ENCODE peak calls at places on chromosomes 16 and 17, in five cellular contexts. Y, U, S, M and W are unnamed samples.

GRCh38 chr17:65495255-65496060 is 66.0 kb downstream of the AXIN2 start:
- DNase-seq in Y (no peak), U (no peak), S (peak; percentile 13), M (no peak), W (no peak)

GRCh38 chr17:2215616-2216364 is 87.8 kb downstream of the SMG6 start:
- DNase-seq in Y (no peak), U (peak; percentile 94), S (peak; percentile 96), M (peak; percentile 99), W (peak; percentile 99)

GRCh38 chr16:67226804-67227566 is at the start of gene TMEM208:
- DNase-seq in Y (peak; percentile 100), U (peak; percentile 98), S (peak; percentile 98), M (peak; percentile 98), W (peak; percentile 98)

GRCh38 chr16:2492292-2492691 is 17.4 kb downstream of the TBC1D24 start:
- DNase-seq in Y (no peak), U (no peak), S (no peak), M (no peak), W (no peak)

GRCh38 chr17:3738562-3739295 is 15.0 kb downstream of the HASPIN start:
- DNase-seq in Y (no peak), U (peak; percentile 10), S (peak; percentile 5), M (no peak), W (no peak)

GRCh38 chr17:62703776-62704380 is 76.4 kb downstream of the MRC2 start:
- DNase-seq in Y (peak; percentile 74), U (peak; percentile 53), S (peak; percentile 60), M (peak; percentile 48), W (peak; percentile 44)

GRCh38 chr16:1998852-1999801 is 9.4 kb downstream of the SYNGR3 start:
- DNase-seq in Y (no peak), U (no peak), S (no peak), M (no peak), W (no peak)

GRCh38 chr17:39196820-39197331 is 593 bp downstream of the CACNB1 start:
- DNase-seq in Y (no peak), U (no peak), S (no peak), M (peak; percentile 28), W (no peak)

GRCh38 chr17:38922538-38923291 is 2.7 kb upstream of the LASP1NB start:
- DNase-seq in Y (no peak), U (peak; percentile 69), S (peak; percentile 74), M (peak; percentile 70), W (peak; percentile 88)

GRCh38 chr16:85616608-85617311 is 3.6 kb downstream of the GSE1 start:
- DNase-seq in Y (peak; percentile 88), U (no peak), S (peak; percentile 22), M (no peak), W (no peak)

GRCh38 chr17:35002876-35003551 is 22.7 kb downstream of the LIG3 start:
- DNase-seq in Y (no peak), U (peak; percentile 76), S (peak; percentile 51), M (no peak), W (peak; percentile 84)

GRCh38 chr17:75245011-75245410 is 16.4 kb downstream of the GGA3 start:
- DNase-seq in Y (no peak), U (no peak), S (no peak), M (no peak), W (no peak)

GRCh38 chr17:75252039-75252816 is 9.2 kb downstream of the GGA3 start:
- DNase-seq in Y (no peak), U (no peak), S (no peak), M (no peak), W (no peak)

GRCh38 chr17:75249564-75249963 is 11.8 kb downstream of the GGA3 start:
- DNase-seq in Y (no peak), U (no peak), S (no peak), M (no peak), W (no peak)

GRCh38 chr17:75246404-75246803 is 15.0 kb downstream of the GGA3 start:
- DNase-seq in Y (no peak), U (no peak), S (no peak), M (no peak), W (no peak)

DNA sequence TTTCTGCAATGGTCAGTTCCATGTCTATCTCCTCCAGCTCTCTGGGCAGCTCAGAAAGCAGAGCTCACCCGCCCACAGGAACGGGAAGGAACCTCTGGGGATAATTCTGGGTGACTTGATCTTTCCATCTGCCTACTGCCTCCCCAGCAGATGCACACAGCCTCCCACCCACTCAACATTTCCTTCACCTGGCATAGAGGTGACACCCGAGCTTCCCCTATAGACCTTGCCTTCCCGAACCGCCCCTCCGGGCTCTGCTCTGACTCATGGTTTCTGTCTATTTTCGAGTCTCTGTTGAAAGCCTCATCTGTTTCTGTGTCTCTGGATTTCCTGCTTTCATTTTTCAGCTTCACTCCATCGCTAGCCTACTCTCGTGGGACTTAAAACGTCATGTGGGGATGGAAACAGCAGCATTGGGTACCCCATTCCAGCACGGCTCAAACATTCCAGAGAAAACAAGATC is 11.4 kb downstream of the GGA3 start:
- DNase-seq in Y (no peak), U (peak; percentile 18), S (peak; percentile 18), M (peak; percentile 74), W (peak; percentile 85)
- H3K4me3 ChIP-seq in Y (no peak overlapping the region), U (no peak overlapping the region), S (no peak overlapping the region), M (peak overlapping the region; percentile 50), W (peak overlapping the region; percentile 58)

GRCh38 chr16:31074814-31075183 is 577 bp downstream of the ZNF646 start:
- DNase-seq in Y (no peak), U (peak; percentile 12), S (no peak), M (no peak), W (no peak)

GRCh38 chr16:31072540-31073072 is 1.4 kb downstream of the ZNF668 start:
- DNase-seq in Y (peak; percentile 63), U (peak; percentile 69), S (peak; percentile 46), M (peak; percentile 41), W (peak; percentile 42)

GRCh38 chr16:31073823-31074072 is 292 bp downstream of the ZNF668 start:
- DNase-seq in Y (no peak), U (no peak), S (no peak), M (no peak), W (no peak)

GRCh38 chr16:31073073-31073822 is 792 bp downstream of the ZNF668 start:
- DNase-seq in Y (peak; percentile 94), U (peak; percentile 88), S (peak; percentile 94), M (peak; percentile 90), W (peak; percentile 88)

GRCh38 chr16:31074073-31074813 is at the start of the genes ZNF646 and ZNF668:
- DNase-seq in Y (peak; percentile 100), U (peak; percentile 100), S (peak; percentile 99), M (peak; percentile 99), W (peak; percentile 99)
- H3K4me3 ChIP-seq in Y (peak within 1 kb of the TSS; percentile 87), U (peak within 1 kb of the TSS; percentile 81), S (peak within 1 kb of the TSS; percentile 67), M (peak within 1 kb of the TSS; percentile 99), W (peak within 1 kb of the TSS; percentile 82)

GRCh38 chr16:89565506-89566372 is 5.3 kb downstream of the RPL13 start:
- DNase-seq in Y (peak; percentile 80), U (peak; percentile 44), S (peak; percentile 43), M (no peak), W (no peak)
- H3K4me3 ChIP-seq in Y (no peak overlapping the region), U (no peak overlapping the region), S (peak overlapping the region; percentile 12), M (peak overlapping the region; percentile 27), W (peak overlapping the region; percentile 48)

GRCh38 chr17:21198411-21198810 is 15.6 kb downstream of the TMEM11 start:
- DNase-seq in Y (no peak), U (no peak), S (no peak), M (no peak), W (no peak)
- H3K4me3 ChIP-seq in Y (no peak overlapping the region), U (no peak overlapping the region), S (no peak overlapping the region), M (no peak overlapping the region), W (no peak overlapping the region)

GRCh38 chr17:30952645-30953393 is 18.0 kb upstream of the RNF135 start:
- DNase-seq in Y (peak; percentile 68), U (no peak), S (no peak), M (no peak), W (no peak)
- H3K4me3 ChIP-seq in Y (no peak overlapping the region), U (no peak overlapping the region), S (no peak overlapping the region), M (no peak overlapping the region), W (no peak overlapping the region)

GRCh38 chr17:12831839-12832238 is 42.5 kb downstream of the ARHGAP44 start:
- DNase-seq in Y (no peak), U (no peak), S (no peak), M (no peak), W (no peak)

GRCh38 chr17:12830692-12831363 is 41.5 kb downstream of the ARHGAP44 start:
- DNase-seq in Y (no peak), U (no peak), S (no peak), M (no peak), W (no peak)
- H3K4me3 ChIP-seq in Y (no peak overlapping the region), U (no peak overlapping the region), S (no peak overlapping the region), M (no peak overlapping the region), W (no peak overlapping the region)

DNA sequence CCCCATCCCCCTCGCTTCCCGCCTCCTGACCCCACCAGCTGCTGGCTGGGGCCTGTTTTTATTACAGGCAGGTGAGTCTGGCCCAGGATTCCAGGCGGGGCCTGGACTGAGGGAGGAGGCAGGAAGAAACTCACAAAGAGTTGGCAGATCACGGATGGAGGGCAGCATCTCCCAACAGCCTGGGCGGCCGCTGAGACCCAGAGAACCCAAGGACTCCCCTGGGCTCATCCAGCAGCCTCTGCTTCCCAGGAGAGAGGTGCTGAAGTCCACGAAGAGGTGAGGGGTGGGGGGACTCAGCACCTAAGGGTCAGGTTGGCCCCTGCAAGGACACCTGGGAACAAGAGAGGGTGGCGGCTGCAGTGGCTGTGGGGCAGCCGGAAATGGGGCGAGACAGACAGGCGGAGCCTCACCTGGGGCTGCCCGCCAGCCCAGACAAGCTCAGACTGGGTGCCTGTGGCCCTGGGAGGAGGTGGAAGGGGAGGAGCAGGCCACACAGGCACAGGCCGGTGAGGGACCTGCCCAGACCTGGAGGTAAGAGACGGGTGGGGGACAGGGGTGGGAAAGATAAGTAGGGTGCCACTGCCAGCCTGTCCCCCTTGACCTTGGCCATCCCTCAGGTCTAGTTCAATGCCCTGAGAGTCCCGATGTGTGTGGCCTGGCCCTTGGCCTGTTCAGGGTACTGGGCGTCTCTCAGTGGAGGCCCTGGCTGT is 8.7 kb upstream of the ADGRG1 start:
- DNase-seq in Y (no peak), U (no peak), S (no peak), M (no peak), W (no peak)
- H3K4me3 ChIP-seq in Y (no peak overlapping the region), U (no peak overlapping the region), S (no peak overlapping the region), M (no peak overlapping the region), W (no peak overlapping the region)

GRCh38 chr17:49438885-49439284 is 24.2 kb upstream of the PHB1 start:
- DNase-seq in Y (peak; percentile 48), U (no peak), S (no peak), M (no peak), W (no peak)
- H3K4me3 ChIP-seq in Y (no peak overlapping the region), U (no peak overlapping the region), S (no peak overlapping the region), M (no peak overlapping the region), W (no peak overlapping the region)

DNA sequence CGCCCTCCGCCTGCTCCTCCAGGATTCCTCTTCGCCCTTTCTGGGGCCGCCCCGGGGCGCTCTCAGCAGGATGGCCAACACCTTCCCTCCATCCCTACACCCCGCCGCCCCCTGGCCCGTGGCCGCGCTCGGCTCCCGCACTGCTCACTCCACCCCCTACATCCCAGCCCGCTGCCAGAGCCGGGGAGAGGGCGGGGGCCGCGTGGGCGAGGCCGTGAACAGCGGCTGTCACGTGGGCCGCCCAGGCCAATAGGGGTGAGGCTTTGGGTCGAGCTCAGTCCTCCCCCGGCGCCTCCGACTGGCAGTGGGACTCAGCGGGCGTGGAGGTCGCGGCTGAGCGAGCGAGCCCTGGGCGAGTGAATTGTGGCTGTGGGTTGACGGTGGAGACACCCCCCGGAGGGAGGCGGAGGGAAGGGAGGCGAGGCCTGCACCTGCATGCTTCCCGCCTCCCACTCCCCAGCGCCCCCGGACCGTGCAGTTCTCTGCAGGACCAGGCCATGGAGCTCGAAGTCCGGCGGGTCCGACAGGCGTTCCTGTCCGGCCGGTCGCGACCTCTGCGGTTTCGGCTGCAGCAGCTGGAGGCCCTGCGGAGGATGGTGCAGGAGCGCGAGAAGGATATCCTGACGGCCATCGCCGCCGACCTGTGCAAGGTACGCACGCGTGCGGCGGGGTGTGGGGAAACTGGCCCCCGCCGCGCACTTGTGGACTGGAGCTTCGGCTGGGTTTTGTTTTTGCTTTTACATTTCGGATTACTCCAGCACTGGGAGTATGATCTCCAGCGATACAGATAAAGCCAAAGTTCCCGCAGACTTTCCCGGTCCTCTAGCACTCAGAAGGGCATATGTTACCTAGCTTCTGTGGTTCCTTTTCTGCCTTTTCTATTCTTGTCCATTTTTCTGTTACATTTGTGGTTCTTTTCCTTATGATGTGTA is at the start of gene ALDH3A2:
- DNase-seq in Y (peak; percentile 99), U (peak; percentile 79), S (peak; percentile 94), M (peak; percentile 91), W (peak; percentile 91)
- H3K4me3 ChIP-seq in Y (peak within 1 kb of the TSS; percentile 76), U (peak within 1 kb of the TSS; percentile 72), S (peak within 1 kb of the TSS; percentile 79), M (peak within 1 kb of the TSS; percentile 93), W (peak within 1 kb of the TSS; percentile 84)